ENCODE peak calls at places on chromosomes 7 and 10, in seven cellular contexts. One of them, this sample, is unnamed. For H3K27me3, the result is how much of the 10 kb centered on the place peaks cover.

GRCh38 chr7:44853391-44853790 is 5.5 kb upstream of the H2AZ2 start:
- DNase-seq in H1: no peak
- DNase-seq in hepatocyte: no peak
- DNase-seq in osteoblast: no peak
- DNase-seq in fibroblast of lung: no peak
- DNase-seq in GM23248: peak
- DNase-seq in RWPE2: no peak
- DNase-seq in this sample: no peak

GRCh38 chr7:109479388-109479787 is 909.7 kb downstream of the DNAJB9 start:
- DNase-seq in H1: no peak
- DNase-seq in hepatocyte: no peak
- DNase-seq in osteoblast: no peak
- DNase-seq in fibroblast of lung: no peak
- DNase-seq in GM23248: no peak
- DNase-seq in RWPE2: no peak
- DNase-seq in this sample: no peak

GRCh38 chr10:80443531-80443974 is 10.6 kb upstream of the TSPAN14 start:
- DNase-seq in H1: no peak
- DNase-seq in hepatocyte: no peak
- DNase-seq in osteoblast: peak
- DNase-seq in fibroblast of lung: peak
- DNase-seq in GM23248: no peak
- DNase-seq in RWPE2: no peak
- DNase-seq in this sample: no peak

GRCh38 chr10:95820363-95820762 is 64.4 kb downstream of the ENTPD1 start:
- DNase-seq in H1: no peak
- DNase-seq in hepatocyte: no peak
- DNase-seq in osteoblast: no peak
- DNase-seq in fibroblast of lung: no peak
- DNase-seq in GM23248: no peak
- DNase-seq in RWPE2: no peak
- DNase-seq in this sample: no peak

GRCh38 chr10:11682267-11682683 is 59.9 kb upstream of the ECHDC3 start:
- DNase-seq in H1: no peak
- DNase-seq in hepatocyte: no peak
- DNase-seq in osteoblast: peak
- DNase-seq in fibroblast of lung: no peak
- DNase-seq in GM23248: no peak
- DNase-seq in RWPE2: no peak
- DNase-seq in this sample: no peak

GRCh38 chr10:11197266-11197712 is 179.6 kb downstream of the CELF2 start:
- DNase-seq in H1: no peak
- DNase-seq in hepatocyte: peak
- DNase-seq in osteoblast: no peak
- DNase-seq in fibroblast of lung: peak
- DNase-seq in GM23248: peak
- DNase-seq in RWPE2: no peak
- DNase-seq in this sample: peak

GRCh38 chr7:134420509-134421125 is 38.3 kb downstream of the AKR1B1 start:
- DNase-seq in H1: peak
- DNase-seq in hepatocyte: peak
- DNase-seq in osteoblast: peak
- DNase-seq in fibroblast of lung: peak
- DNase-seq in GM23248: peak
- DNase-seq in RWPE2: no peak
- DNase-seq in this sample: peak

GRCh38 chr7:73451780-73452398 is 18.3 kb downstream of the FZD9 start:
- DNase-seq in H1: no peak
- DNase-seq in hepatocyte: peak
- DNase-seq in osteoblast: peak
- DNase-seq in fibroblast of lung: peak
- DNase-seq in GM23248: peak
- DNase-seq in RWPE2: no peak
- DNase-seq in this sample: peak

GRCh38 chr10:4541292-4541691 is 284.7 kb upstream of the AKR1E2 start:
- DNase-seq in H1: no peak
- DNase-seq in hepatocyte: peak
- DNase-seq in osteoblast: peak
- DNase-seq in fibroblast of lung: peak
- DNase-seq in GM23248: peak
- DNase-seq in RWPE2: peak
- DNase-seq in this sample: no peak

GRCh38 chr7:25303380-25304321 is 75.4 kb upstream of the NPVF start:
- DNase-seq in H1: no peak
- DNase-seq in hepatocyte: peak
- DNase-seq in osteoblast: no peak
- DNase-seq in fibroblast of lung: peak
- DNase-seq in GM23248: peak
- DNase-seq in RWPE2: no peak
- DNase-seq in this sample: peak

GRCh38 chr7:44396931-44397525 is 71.6 kb upstream of the CAMK2B start:
- DNase-seq in H1: no peak
- DNase-seq in hepatocyte: no peak
- DNase-seq in osteoblast: no peak
- DNase-seq in fibroblast of lung: peak
- DNase-seq in GM23248: no peak
- DNase-seq in RWPE2: no peak
- DNase-seq in this sample: no peak

GRCh38 chr10:55820478-55820877 is 540.6 kb downstream of the ZWINT start:
- DNase-seq in H1: no peak
- DNase-seq in hepatocyte: no peak
- DNase-seq in osteoblast: no peak
- DNase-seq in fibroblast of lung: no peak
- DNase-seq in GM23248: no peak
- DNase-seq in RWPE2: no peak
- DNase-seq in this sample: no peak

GRCh38 chr7:123494193-123494796 is 40.1 kb downstream of the IQUB start:
- DNase-seq in H1: no peak
- DNase-seq in hepatocyte: peak
- DNase-seq in osteoblast: peak
- DNase-seq in fibroblast of lung: peak
- DNase-seq in GM23248: peak
- DNase-seq in RWPE2: no peak
- DNase-seq in this sample: peak

GRCh38 chr7:15648461-15648961 is 38.0 kb downstream of the MEOX2 start:
- DNase-seq in H1: no peak
- DNase-seq in hepatocyte: no peak
- DNase-seq in osteoblast: no peak
- DNase-seq in fibroblast of lung: no peak
- DNase-seq in GM23248: no peak
- DNase-seq in RWPE2: no peak
- DNase-seq in this sample: no peak

GRCh38 chr7:117560030-117560429 is 80.2 kb downstream of the CFTR start:
- DNase-seq in H1: no peak
- DNase-seq in hepatocyte: no peak
- DNase-seq in osteoblast: no peak
- DNase-seq in fibroblast of lung: no peak
- DNase-seq in GM23248: no peak
- DNase-seq in RWPE2: no peak
- DNase-seq in this sample: no peak

GRCh38 chr10:90968448-90969086 is 47.7 kb upstream of the ANKRD1 start:
- DNase-seq in H1: no peak
- DNase-seq in hepatocyte: no peak
- DNase-seq in osteoblast: peak
- DNase-seq in fibroblast of lung: peak
- DNase-seq in GM23248: peak
- DNase-seq in RWPE2: no peak
- DNase-seq in this sample: no peak

GRCh38 chr7:44665531-44666213 is 59.2 kb downstream of the OGDH start:
- DNase-seq in H1: no peak
- DNase-seq in hepatocyte: no peak
- DNase-seq in osteoblast: peak
- DNase-seq in fibroblast of lung: peak
- DNase-seq in GM23248: peak
- DNase-seq in RWPE2: no peak
- DNase-seq in this sample: no peak

GRCh38 chr7:23106491-23106800 is 861 bp downstream of the KLHL7 start:
- DNase-seq in H1: peak
- DNase-seq in hepatocyte: no peak
- DNase-seq in osteoblast: no peak
- DNase-seq in fibroblast of lung: peak
- DNase-seq in GM23248: no peak
- DNase-seq in RWPE2: no peak
- DNase-seq in this sample: no peak
- H3K4me3 ChIP-seq in H1: peak
- H3K4me3 ChIP-seq in hepatocyte: peak
- H3K4me3 ChIP-seq in osteoblast: peak
- H3K4me3 ChIP-seq in fibroblast of lung: peak
- H3K4me3 ChIP-seq in GM23248: peak
- H3K4me3 ChIP-seq in RWPE2: peak
- H3K4me3 ChIP-seq in this sample: peak

DNA sequence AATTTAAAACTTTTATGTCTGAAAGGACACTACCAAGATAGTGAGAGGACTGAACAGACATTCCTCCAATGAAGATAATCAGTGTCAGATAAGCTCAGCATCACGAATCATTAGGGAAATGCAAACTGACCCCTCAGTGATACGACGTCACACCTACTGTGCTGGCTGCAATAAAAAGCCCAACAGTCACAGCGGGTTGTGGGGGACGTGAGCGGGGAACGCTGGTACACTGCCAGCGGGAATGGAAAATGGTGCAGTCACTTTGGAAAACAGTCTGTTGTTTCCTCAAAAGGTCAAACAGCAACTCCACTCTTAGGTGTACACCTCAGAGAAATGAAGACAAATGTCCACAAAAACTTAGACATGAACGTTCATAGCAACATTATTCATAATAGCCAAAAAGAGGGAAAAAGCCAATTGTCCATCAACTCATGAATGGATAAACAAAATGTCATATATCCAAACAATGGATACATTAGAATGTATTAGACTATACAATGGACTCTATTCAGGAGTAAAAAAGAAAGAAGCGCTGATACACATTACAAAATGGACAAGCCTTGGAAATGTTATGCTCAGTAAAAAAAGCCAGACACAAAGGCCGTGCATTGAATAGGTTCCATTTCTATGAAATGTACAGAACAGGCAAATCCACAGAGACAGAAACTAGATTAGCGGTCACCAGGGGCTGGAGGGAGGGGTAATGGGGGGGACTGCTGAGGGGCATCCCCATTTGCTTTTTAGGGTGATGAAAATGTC is 2.4 kb upstream of the ECHS1 start:
- DNase-seq in H1: no peak
- DNase-seq in hepatocyte: no peak
- DNase-seq in osteoblast: no peak
- DNase-seq in fibroblast of lung: no peak
- DNase-seq in GM23248: no peak
- DNase-seq in RWPE2: no peak
- DNase-seq in this sample: no peak
- H3K27me3 ChIP-seq in H1: under half
- H3K27me3 ChIP-seq in hepatocyte: under half
- H3K27me3 ChIP-seq in osteoblast: under half
- H3K27me3 ChIP-seq in fibroblast of lung: under half
- H3K27me3 ChIP-seq in GM23248: under half
- H3K27me3 ChIP-seq in RWPE2: under half
- H3K27me3 ChIP-seq in this sample: under half

DNA sequence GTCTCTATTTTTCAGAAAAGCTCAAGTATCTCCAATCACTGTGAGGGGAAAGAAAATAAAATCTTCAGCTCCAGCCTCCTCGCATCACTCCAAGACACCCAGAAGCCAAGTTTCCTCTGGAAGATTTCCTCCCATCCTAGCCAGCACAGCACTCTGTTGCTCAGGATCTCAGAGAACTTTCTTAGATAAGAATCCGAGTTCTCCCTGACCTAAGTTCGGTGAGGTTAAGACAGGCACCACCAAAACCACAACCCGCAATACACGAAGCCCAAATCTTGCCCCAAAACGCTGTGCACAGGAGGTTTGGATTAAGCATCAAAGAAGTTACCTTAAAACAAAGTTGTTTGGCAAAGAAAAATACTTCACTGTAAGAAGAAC is 4.2 kb downstream of the FAM53B start:
- DNase-seq in H1: no peak
- DNase-seq in hepatocyte: peak
- DNase-seq in osteoblast: no peak
- DNase-seq in fibroblast of lung: no peak
- DNase-seq in GM23248: no peak
- DNase-seq in RWPE2: no peak
- DNase-seq in this sample: no peak
- H3K4me3 ChIP-seq in H1: no peak
- H3K4me3 ChIP-seq in hepatocyte: no peak
- H3K4me3 ChIP-seq in osteoblast: no peak
- H3K4me3 ChIP-seq in fibroblast of lung: no peak
- H3K4me3 ChIP-seq in GM23248: no peak
- H3K4me3 ChIP-seq in RWPE2: no peak
- H3K4me3 ChIP-seq in this sample: no peak

DNA sequence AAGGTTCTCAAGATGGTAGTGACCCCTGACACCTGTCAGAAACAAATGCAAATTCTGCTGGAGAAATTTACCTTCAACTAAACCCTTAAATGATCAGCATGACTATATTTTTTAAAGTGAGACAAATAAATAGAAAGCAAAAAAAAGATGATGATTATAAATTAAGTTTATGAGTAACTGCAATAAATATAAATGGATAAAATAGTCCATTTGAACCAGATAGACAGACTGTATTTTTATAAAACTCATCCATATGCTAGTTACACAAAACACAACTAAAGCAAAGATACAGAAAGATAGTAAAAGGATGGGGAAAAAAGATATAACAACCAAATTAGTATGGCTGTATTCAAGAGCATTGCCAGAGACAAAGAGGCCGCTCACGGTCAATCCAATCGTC is 5.9 kb downstream of the TMEM176A start:
- DNase-seq in H1: no peak
- DNase-seq in hepatocyte: no peak
- DNase-seq in osteoblast: no peak
- DNase-seq in fibroblast of lung: no peak
- DNase-seq in GM23248: no peak
- DNase-seq in RWPE2: no peak
- DNase-seq in this sample: no peak
- H3K27me3 ChIP-seq in H1: under half
- H3K27me3 ChIP-seq in hepatocyte: under half
- H3K27me3 ChIP-seq in osteoblast: under half
- H3K27me3 ChIP-seq in fibroblast of lung: under half
- H3K27me3 ChIP-seq in GM23248: under half
- H3K27me3 ChIP-seq in RWPE2: under half
- H3K27me3 ChIP-seq in this sample: under half